ENCODE peak calls at places on chromosomes 6 and 20, in six cellular contexts. K, Y, V, I, O and U are unnamed samples.
A peak's percentile ranks its signal among the peaks of the same experiment; 100 is the strongest.

GRCh38 chr20:2558581-2559301 is 22.4 kb downstream of the TMC2 start:
- DNase-seq in K (no peak), Y (no peak), V (no peak), I (no peak), O (no peak), U (no peak)

GRCh38 chr6:119148102-119148824 is 69.8 kb upstream of the FAM184A start:
- DNase-seq in K (no peak), Y (no peak), V (no peak), I (peak; percentile 58), O (no peak), U (no peak)

GRCh38 chr6:110532401-110532800 is 56.0 kb upstream of the SLC22A16 start:
- DNase-seq in K (no peak), Y (no peak), V (no peak), I (no peak), O (no peak), U (no peak)

GRCh38 chr6:6125495-6125894 is 118.8 kb upstream of the NRN1 start:
- DNase-seq in K (no peak), Y (no peak), V (no peak), I (no peak), O (no peak), U (no peak)

GRCh38 chr20:19431906-19432305 is 219.5 kb downstream of the SLC24A3 start:
- DNase-seq in K (no peak), Y (no peak), V (no peak), I (no peak), O (no peak), U (no peak)

GRCh38 chr20:19764207-19764606 is 6.1 kb downstream of the RIN2 start:
- DNase-seq in K (no peak), Y (no peak), V (no peak), I (no peak), O (no peak), U (peak; percentile 57)

GRCh38 chr6:43963203-43963602 is 164.0 kb downstream of the MRPL14 start:
- DNase-seq in K (no peak), Y (peak; percentile 40), V (no peak), I (no peak), O (no peak), U (no peak)

GRCh38 chr20:44442298-44443070 is 33.2 kb upstream of the TTPAL start:
- DNase-seq in K (no peak), Y (no peak), V (no peak), I (no peak), O (no peak), U (no peak)

GRCh38 chr6:122530440-122531046 is 58.9 kb upstream of the SERINC1 start:
- DNase-seq in K (peak; percentile 2), Y (no peak), V (no peak), I (peak; percentile 53), O (no peak), U (no peak)

GRCh38 chr6:7124631-7125030 is 16.9 kb downstream of the RREB1 start:
- DNase-seq in K (no peak), Y (no peak), V (no peak), I (no peak), O (no peak), U (no peak)

GRCh38 chr20:32681175-32682084 is 7.7 kb upstream of the C20orf203 start:
- DNase-seq in K (no peak), Y (no peak), V (no peak), I (no peak), O (no peak), U (no peak)

GRCh38 chr6:24951831-24952299 is 16.1 kb upstream of the RIPOR2 start:
- DNase-seq in K (no peak), Y (no peak), V (no peak), I (no peak), O (no peak), U (no peak)

GRCh38 chr6:2636672-2637071 is 114.0 kb downstream of the MYLK4 start:
- DNase-seq in K (no peak), Y (no peak), V (no peak), I (no peak), O (no peak), U (no peak)

GRCh38 chr6:20644667-20645370 is 110.6 kb downstream of the CDKAL1 start:
- DNase-seq in K (no peak), Y (no peak), V (no peak), I (peak; percentile 13), O (no peak), U (no peak)

GRCh38 chr20:18006684-18007083 is 37.9 kb downstream of the MGME1 start:
- DNase-seq in K (no peak), Y (no peak), V (no peak), I (no peak), O (no peak), U (no peak)

GRCh38 chr20:44664127-44664526 is 12.6 kb upstream of the ADA start:
- DNase-seq in K (no peak), Y (no peak), V (no peak), I (no peak), O (no peak), U (no peak)

GRCh38 chr6:142871910-142872331 is 73.1 kb downstream of the HIVEP2 start:
- DNase-seq in K (peak; percentile 45), Y (no peak), V (peak; percentile 25), I (no peak), O (no peak), U (no peak)

GRCh38 chr6:157462956-157463742 is 82.2 kb downstream of the ZDHHC14 start:
- DNase-seq in K (no peak), Y (no peak), V (no peak), I (peak; percentile 26), O (no peak), U (no peak)

GRCh38 chr6:30341249-30341648 is 3.7 kb upstream of the RPP21 start:
- DNase-seq in K (no peak), Y (no peak), V (no peak), I (no peak), O (no peak), U (no peak)

GRCh38 chr20:44643596-44644383 is 7.7 kb downstream of the ADA start:
- DNase-seq in K (peak; percentile 99), Y (no peak), V (no peak), I (peak; percentile 93), O (no peak), U (no peak)